ENCODE peak calls at places on chromosomes 2 and 18, in four cellular contexts. One of them, this sample, is unnamed.

GRCh38 chr2:216554755-216555154 is 56.1 kb downstream of the RPL37A start:
- DNase-seq in K562: no peak
- DNase-seq in GM12878: no peak
- DNase-seq in WTC11: no peak
- DNase-seq in this sample: no peak

GRCh38 chr18:26051845-26052244 is 38.6 kb downstream of the SS18 start:
- DNase-seq in K562: no peak
- DNase-seq in GM12878: no peak
- DNase-seq in WTC11: no peak
- DNase-seq in this sample: no peak

GRCh38 chr2:3268705-3269029 is 109.0 kb downstream of the EIPR1 start:
- DNase-seq in K562: no peak
- DNase-seq in GM12878: no peak
- DNase-seq in WTC11: no peak
- DNase-seq in this sample: no peak

GRCh38 chr2:170530284-170530745 is 184.8 kb upstream of the SP5 start:
- DNase-seq in K562: peak; percentile 30
- DNase-seq in GM12878: no peak
- DNase-seq in WTC11: peak; percentile 45
- DNase-seq in this sample: peak; percentile 94

GRCh38 chr2:241965931-241966412 is 96.4 kb downstream of the RTP5 start:
- DNase-seq in K562: peak; percentile 65
- DNase-seq in GM12878: peak; percentile 65
- DNase-seq in WTC11: no peak
- DNase-seq in this sample: peak; percentile 18

GRCh38 chr2:175889557-175890355 is 112.3 kb downstream of the LNPK start:
- DNase-seq in K562: no peak
- DNase-seq in GM12878: no peak
- DNase-seq in WTC11: no peak
- DNase-seq in this sample: no peak

GRCh38 chr2:36486546-36487044 is 111.4 kb downstream of the FEZ2 start:
- DNase-seq in K562: no peak
- DNase-seq in GM12878: no peak
- DNase-seq in WTC11: no peak
- DNase-seq in this sample: peak; percentile 79

GRCh38 chr18:43277164-43277600 is at the start of gene SYT4:
- DNase-seq in K562: peak; percentile 0
- DNase-seq in GM12878: no peak
- DNase-seq in WTC11: peak; percentile 81
- DNase-seq in this sample: peak; percentile 8

GRCh38 chr2:43455735-43456642 is 139.8 kb downstream of the THADA start:
- DNase-seq in K562: no peak
- DNase-seq in GM12878: peak; percentile 35
- DNase-seq in WTC11: no peak
- DNase-seq in this sample: peak; percentile 91

GRCh38 chr18:79108520-79109215 is 39.5 kb downstream of the ATP9B start:
- DNase-seq in K562: no peak
- DNase-seq in GM12878: no peak
- DNase-seq in WTC11: no peak
- DNase-seq in this sample: no peak

GRCh38 chr2:128196026-128196822 is 105.2 kb downstream of the UGGT1 start:
- DNase-seq in K562: no peak
- DNase-seq in GM12878: no peak
- DNase-seq in WTC11: no peak
- DNase-seq in this sample: peak; percentile 47

GRCh38 chr2:173001664-173002604 is 73.7 kb upstream of the MAP3K20 start:
- DNase-seq in K562: no peak
- DNase-seq in GM12878: no peak
- DNase-seq in WTC11: no peak
- DNase-seq in this sample: no peak

GRCh38 chr2:38610851-38611801 is 8.4 kb upstream of the HNRNPLL start:
- DNase-seq in K562: no peak
- DNase-seq in GM12878: peak; percentile 52
- DNase-seq in WTC11: no peak
- DNase-seq in this sample: peak; percentile 95

GRCh38 chr2:174176898-174177297 is 71.4 kb downstream of the OLA1 start:
- DNase-seq in K562: no peak
- DNase-seq in GM12878: no peak
- DNase-seq in WTC11: no peak
- DNase-seq in this sample: no peak

GRCh38 chr2:153770359-153770991 is 101.2 kb upstream of the GALNT13 start:
- DNase-seq in K562: no peak
- DNase-seq in GM12878: no peak
- DNase-seq in WTC11: no peak
- DNase-seq in this sample: no peak

GRCh38 chr18:9898792-9899549 is 13.2 kb downstream of the TXNDC2 start:
- DNase-seq in K562: peak; percentile 91
- DNase-seq in GM12878: no peak
- DNase-seq in WTC11: no peak
- DNase-seq in this sample: peak; percentile 75

GRCh38 chr18:76098728-76099514 is 396.1 kb downstream of the ZNF516 start:
- DNase-seq in K562: no peak
- DNase-seq in GM12878: no peak
- DNase-seq in WTC11: no peak
- DNase-seq in this sample: no peak

GRCh38 chr2:71923887-71924533 is 223.7 kb downstream of the CYP26B1 start:
- DNase-seq in K562: peak; percentile 79
- DNase-seq in GM12878: peak; percentile 2
- DNase-seq in WTC11: peak; percentile 86
- DNase-seq in this sample: peak; percentile 76

GRCh38 chr18:35246831-35247230 is 6.0 kb downstream of the ZNF397 start:
- DNase-seq in K562: no peak
- DNase-seq in GM12878: no peak
- DNase-seq in WTC11: no peak
- DNase-seq in this sample: no peak

GRCh38 chr18:12406376-12407111 is 1.2 kb upstream of the PRELID3A start:
- DNase-seq in K562: peak; percentile 41
- DNase-seq in GM12878: no peak
- DNase-seq in WTC11: no peak
- DNase-seq in this sample: no peak

GRCh38 chr2:237293966-237294365 is 120.0 kb downstream of the COL6A3 start:
- DNase-seq in K562: no peak
- DNase-seq in GM12878: no peak
- DNase-seq in WTC11: no peak
- DNase-seq in this sample: no peak

GRCh38 chr2:203583696-203584095 is 48.6 kb upstream of the RAPH1 start:
- DNase-seq in K562: no peak
- DNase-seq in GM12878: peak; percentile 61
- DNase-seq in WTC11: no peak
- DNase-seq in this sample: no peak

GRCh38 chr2:20378891-20379519 is 28.4 kb upstream of the PUM2 start:
- DNase-seq in K562: peak; percentile 77
- DNase-seq in GM12878: no peak
- DNase-seq in WTC11: peak; percentile 81
- DNase-seq in this sample: peak; percentile 80

GRCh38 chr2:128289439-128289838 is 29.2 kb downstream of the HS6ST1 start:
- DNase-seq in K562: no peak
- DNase-seq in GM12878: no peak
- DNase-seq in WTC11: peak; percentile 44
- DNase-seq in this sample: no peak

GRCh38 chr2:213105212-213105611 is 46.2 kb downstream of the IKZF2 start:
- DNase-seq in K562: no peak
- DNase-seq in GM12878: no peak
- DNase-seq in WTC11: no peak
- DNase-seq in this sample: no peak

GRCh38 chr2:74908763-74909444 is 49.5 kb upstream of the POLE4 start:
- DNase-seq in K562: no peak
- DNase-seq in GM12878: no peak
- DNase-seq in WTC11: peak; percentile 47
- DNase-seq in this sample: peak; percentile 24

GRCh38 chr2:231707625-231708049 is 688 bp upstream of the PTMA start:
- DNase-seq in K562: peak; percentile 47
- DNase-seq in GM12878: no peak
- DNase-seq in WTC11: peak; percentile 56
- DNase-seq in this sample: no peak

GRCh38 chr2:234027646-234028045 is 22.9 kb upstream of the SPP2 start:
- DNase-seq in K562: no peak
- DNase-seq in GM12878: no peak
- DNase-seq in WTC11: no peak
- DNase-seq in this sample: no peak

GRCh38 chr2:231387904-231388724 is 7.4 kb upstream of the B3GNT7 start:
- DNase-seq in K562: no peak
- DNase-seq in GM12878: no peak
- DNase-seq in WTC11: peak; percentile 25
- DNase-seq in this sample: peak; percentile 73

GRCh38 chr2:144480257-144480656 is 39.7 kb downstream of the ZEB2 start:
- DNase-seq in K562: no peak
- DNase-seq in GM12878: no peak
- DNase-seq in WTC11: no peak
- DNase-seq in this sample: no peak

GRCh38 chr18:11496561-11497172 is 112.7 kb upstream of the SLC35G4 start:
- DNase-seq in K562: no peak
- DNase-seq in GM12878: no peak
- DNase-seq in WTC11: no peak
- DNase-seq in this sample: no peak

GRCh38 chr2:12412898-12413305 is 303.8 kb upstream of the TRIB2 start:
- DNase-seq in K562: no peak
- DNase-seq in GM12878: peak; percentile 57
- DNase-seq in WTC11: no peak
- DNase-seq in this sample: no peak

GRCh38 chr2:45841752-45842407 is 190.4 kb downstream of the PRKCE start:
- DNase-seq in K562: no peak
- DNase-seq in GM12878: no peak
- DNase-seq in WTC11: no peak
- DNase-seq in this sample: no peak

GRCh38 chr18:59549797-59550516 is 147.3 kb downstream of the CCBE1 start:
- DNase-seq in K562: no peak
- DNase-seq in GM12878: no peak
- DNase-seq in WTC11: no peak
- DNase-seq in this sample: no peak

GRCh38 chr18:68532328-68532885 is 182.5 kb downstream of the TMX3 start:
- DNase-seq in K562: no peak
- DNase-seq in GM12878: no peak
- DNase-seq in WTC11: no peak
- DNase-seq in this sample: no peak

GRCh38 chr2:24832526-24832925 is 39.3 kb downstream of the CENPO start:
- DNase-seq in K562: no peak
- DNase-seq in GM12878: no peak
- DNase-seq in WTC11: no peak
- DNase-seq in this sample: no peak

GRCh38 chr2:35871672-35872071 is 483.9 kb upstream of the CRIM1 start:
- DNase-seq in K562: no peak
- DNase-seq in GM12878: no peak
- DNase-seq in WTC11: no peak
- DNase-seq in this sample: peak; percentile 15

GRCh38 chr2:101476605-101477208 is 1.8 kb upstream of the RFX8 start:
- DNase-seq in K562: no peak
- DNase-seq in GM12878: no peak
- DNase-seq in WTC11: no peak
- DNase-seq in this sample: peak; percentile 23

GRCh38 chr2:201242562-201243277 is 17.6 kb upstream of the CASP8 start:
- DNase-seq in K562: no peak
- DNase-seq in GM12878: no peak
- DNase-seq in WTC11: no peak
- DNase-seq in this sample: no peak

GRCh38 chr2:86017901-86018896 is 87.5 kb downstream of the POLR1A start:
- DNase-seq in K562: no peak
- DNase-seq in GM12878: no peak
- DNase-seq in WTC11: no peak
- DNase-seq in this sample: no peak
- TF ChIP-seq MAX in K562: no peak
- TF ChIP-seq MAX in GM12878: no peak
- TF ChIP-seq MAX in WTC11: no peak
- TF ChIP-seq MAX in this sample: no peak

GRCh38 chr18:3450358-3451107 is 561 bp downstream of the TGIF1 start:
- DNase-seq in K562: peak; percentile 78
- DNase-seq in GM12878: no peak
- DNase-seq in WTC11: no peak
- DNase-seq in this sample: no peak
- TF ChIP-seq CREM in K562: no peak
- TF ChIP-seq CREM in GM12878: peak; percentile 25
- TF ChIP-seq CREM in WTC11: no peak
- TF ChIP-seq CREM in this sample: no peak

GRCh38 chr18:48294894-48295585 is 114.1 kb downstream of the ZBTB7C start:
- DNase-seq in K562: no peak
- DNase-seq in GM12878: no peak
- DNase-seq in WTC11: no peak
- DNase-seq in this sample: no peak
- TF ChIP-seq MAX in K562: no peak
- TF ChIP-seq MAX in GM12878: no peak
- TF ChIP-seq MAX in WTC11: no peak
- TF ChIP-seq MAX in this sample: no peak

GRCh38 chr18:13700153-13700552 is 26.2 kb downstream of the FAM210A start:
- DNase-seq in K562: no peak
- DNase-seq in GM12878: no peak
- DNase-seq in WTC11: no peak
- DNase-seq in this sample: no peak

GRCh38 chr18:13696961-13697360 is 29.4 kb downstream of the FAM210A start:
- DNase-seq in K562: no peak
- DNase-seq in GM12878: no peak
- DNase-seq in WTC11: no peak
- DNase-seq in this sample: no peak
- TF ChIP-seq CREM in K562: no peak
- TF ChIP-seq CREM in GM12878: no peak
- TF ChIP-seq CREM in WTC11: no peak
- TF ChIP-seq CREM in this sample: no peak

GRCh38 chr2:10932345-10933151 is 20.8 kb downstream of the KCNF1 start:
- DNase-seq in K562: no peak
- DNase-seq in GM12878: no peak
- DNase-seq in WTC11: no peak
- DNase-seq in this sample: no peak
- TF ChIP-seq MAX in K562: no peak
- TF ChIP-seq MAX in GM12878: no peak
- TF ChIP-seq MAX in WTC11: no peak
- TF ChIP-seq MAX in this sample: no peak

DNA sequence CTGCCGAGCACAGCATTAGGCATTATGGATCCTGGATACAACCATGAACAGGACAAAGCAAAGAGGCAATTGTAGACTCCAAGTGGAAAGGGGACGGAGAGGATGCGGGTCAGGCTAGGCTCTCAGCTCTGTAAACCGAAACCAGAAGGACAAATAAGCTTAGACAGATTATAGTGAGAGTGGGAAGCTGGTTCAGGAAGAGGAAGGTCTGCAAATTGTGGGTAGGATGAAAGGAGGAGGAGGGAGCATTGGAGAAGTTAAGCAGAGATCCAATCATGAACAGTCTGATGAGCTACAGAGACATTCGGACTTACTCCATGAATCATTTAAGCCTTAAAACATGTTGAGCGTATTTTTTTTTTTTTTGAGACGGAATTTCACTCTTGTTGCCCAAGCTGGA is 3.0 kb downstream of the MSH6 start:
- DNase-seq in K562: no peak
- DNase-seq in GM12878: no peak
- DNase-seq in WTC11: no peak
- DNase-seq in this sample: no peak
- TF ChIP-seq CREM in K562: no peak
- TF ChIP-seq CREM in GM12878: no peak
- TF ChIP-seq CREM in WTC11: no peak
- TF ChIP-seq CREM in this sample: no peak

GRCh38 chr2:218030409-218031195 is 27.8 kb upstream of the TNS1 start:
- DNase-seq in K562: no peak
- DNase-seq in GM12878: no peak
- DNase-seq in WTC11: no peak
- DNase-seq in this sample: no peak
- TF ChIP-seq MAX in K562: no peak
- TF ChIP-seq MAX in GM12878: no peak
- TF ChIP-seq MAX in WTC11: no peak
- TF ChIP-seq MAX in this sample: no peak